ENCODE peak calls at places on chromosomes 3 and 15, in ten cellular contexts. Q is adrenal gland; E is A549; L is MM.1S; T is left lung; S is CD8-positive, alpha-beta T cell; O is esophagus squamous epithelium; G is psoas muscle; V is uterus; P is upper lobe of right lung. J is an unnamed sample.
A peak's percentile ranks its signal among the peaks of the same experiment; 100 is the strongest.

GRCh38 chr3:136330900-136331299 is 80.8 kb downstream of the PCCB start:
- DNase-seq in S (no peak), E (no peak), L (no peak), Q (no peak), G (no peak), V (no peak), P (no peak), T (no peak), O (no peak), J (no peak)

GRCh38 chr3:49533031-49533430 is 21.2 kb upstream of the BSN start:
- DNase-seq in P (no peak), Q (no peak), L (no peak), T (no peak), O (no peak), E (no peak), S (no peak), V (no peak), G (no peak), J (no peak)

GRCh38 chr3:24237971-24238767 is 256.5 kb downstream of the THRB start:
- DNase-seq in V (peak; percentile 68), L (peak; percentile 71), G (no peak), S (peak; percentile 16), Q (peak; percentile 65), E (peak; percentile 65), P (no peak), O (no peak), T (no peak), J (peak; percentile 53)

GRCh38 chr15:71473751-71474150 is 336.6 kb upstream of the NR2E3 start:
- DNase-seq in T (no peak), L (no peak), E (no peak), P (no peak), G (no peak), Q (no peak), V (no peak), S (no peak), O (no peak), J (no peak)

GRCh38 chr3:9679476-9680097 is 24.0 kb upstream of the CPNE9 start:
- DNase-seq in G (no peak), Q (peak; percentile 21), T (no peak), L (no peak), S (no peak), P (no peak), V (no peak), E (no peak), O (no peak), J (no peak)

GRCh38 chr3:51966941-51967383 is 292 bp downstream of the PCBP4 start:
- DNase-seq in S (no peak), G (no peak), O (no peak), E (no peak), P (no peak), Q (no peak), T (no peak), V (no peak), L (no peak), J (no peak)

GRCh38 chr15:52350423-52350822 is 54.8 kb upstream of the MYO5C start:
- DNase-seq in G (no peak), S (no peak), V (no peak), P (no peak), L (no peak), Q (no peak), T (no peak), O (no peak), E (no peak), J (no peak)

GRCh38 chr3:128285042-128285924 is 132.0 kb downstream of the EEFSEC start:
- DNase-seq in T (no peak), G (no peak), E (no peak), P (peak; percentile 46), L (no peak), S (no peak), Q (no peak), O (no peak), V (peak; percentile 5), J (no peak)

DNA sequence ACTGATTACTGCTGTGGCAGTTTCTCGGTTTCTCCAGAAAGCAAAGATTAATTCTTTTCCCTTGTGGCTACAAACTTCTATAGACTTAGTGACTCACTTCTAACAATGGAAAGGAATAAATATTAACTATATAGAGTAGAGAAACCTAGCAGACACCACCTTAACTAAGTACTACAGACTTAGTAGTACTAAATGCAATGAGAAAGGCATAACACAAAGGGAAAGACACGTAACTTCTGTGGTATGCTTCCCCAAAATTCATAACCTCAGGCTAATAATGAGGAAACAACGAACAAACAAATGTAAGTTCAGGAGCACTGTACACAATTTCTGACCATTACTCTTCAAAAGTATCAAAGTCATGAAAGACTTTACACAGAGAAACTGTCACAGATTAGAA is 31.2 kb downstream of the ATG3 start:
- DNase-seq in T (no peak), Q (no peak), G (no peak), O (no peak), P (no peak), E (peak; percentile 10), S (no peak), L (no peak), V (no peak), J (no peak)
- H3K4me1 ChIP-seq in T (no peaks in the 10 kb centered on the region), Q (no peaks in the 10 kb centered on the region), G (no peaks in the 10 kb centered on the region), O (no peaks in the 10 kb centered on the region), P (no peaks in the 10 kb centered on the region), E (peaks cover 14% of the 10 kb centered on the region), S (no peaks in the 10 kb centered on the region), L (no peaks in the 10 kb centered on the region), V (no peaks in the 10 kb centered on the region), J (no peaks in the 10 kb centered on the region)

GRCh38 chr15:40062816-40063562 is 24.0 kb upstream of the SRP14 start:
- DNase-seq in T (no peak), O (no peak), G (no peak), V (no peak), S (no peak), Q (no peak), P (no peak), E (no peak), L (no peak), J (no peak)

GRCh38 chr15:40061212-40061901 is 22.4 kb upstream of the SRP14 start:
- DNase-seq in Q (no peak), S (no peak), P (no peak), T (no peak), O (no peak), L (no peak), V (no peak), G (no peak), E (no peak), J (no peak)

GRCh38 chr15:40058476-40059140 is 19.6 kb upstream of the SRP14 start:
- DNase-seq in V (no peak), P (no peak), G (no peak), L (peak; percentile 42), S (no peak), E (no peak), O (no peak), Q (no peak), T (no peak), J (no peak)

GRCh38 chr15:40059821-40060220 is 20.8 kb upstream of the SRP14 start:
- DNase-seq in L (no peak), Q (no peak), G (no peak), P (no peak), V (no peak), T (no peak), O (no peak), E (no peak), S (no peak), J (no peak)

DNA sequence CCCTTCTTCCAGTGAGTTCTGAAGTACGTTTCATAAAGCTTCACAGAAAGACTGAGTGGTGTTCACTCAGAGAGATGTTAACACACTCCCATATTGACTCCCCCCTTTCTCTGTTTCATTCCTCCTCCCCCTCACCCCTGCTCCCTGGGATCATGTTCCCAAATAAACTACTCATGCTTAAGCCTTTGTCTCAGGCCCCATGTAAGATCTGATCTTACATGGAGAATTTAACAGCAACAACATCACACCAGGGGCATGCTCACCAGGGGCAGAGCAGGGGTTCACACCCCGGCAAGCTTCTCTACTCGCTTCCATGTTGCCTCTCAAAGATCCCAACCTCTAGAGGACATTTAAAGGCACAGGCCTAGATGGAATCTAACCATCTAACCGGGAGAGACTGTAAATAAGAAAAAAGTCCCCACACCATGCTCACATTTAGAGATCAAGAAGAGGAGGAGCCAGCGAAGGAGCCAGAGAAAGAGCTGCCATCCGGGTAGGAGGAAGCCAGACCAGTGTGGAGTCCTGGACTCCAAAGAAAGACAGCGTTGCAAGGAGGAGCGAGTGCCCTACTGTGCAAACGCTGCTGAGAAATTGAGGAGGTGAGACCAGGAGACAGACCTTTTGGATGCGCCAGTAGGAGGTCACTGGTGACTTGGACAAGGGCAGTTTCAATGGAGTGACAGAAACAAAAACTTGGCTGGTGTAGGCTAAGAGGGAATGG is 21.4 kb upstream of the SRP14 start:
- DNase-seq in G (no peak), P (no peak), Q (no peak), S (no peak), T (no peak), O (no peak), V (no peak), L (no peak), E (no peak), J (no peak)
- H3K4me1 ChIP-seq in G (peaks cover 41% of the 10 kb centered on the region), P (peaks cover 1% of the 10 kb centered on the region), Q (peaks cover 2% of the 10 kb centered on the region), S (peaks cover 12% of the 10 kb centered on the region), T (peaks cover 20% of the 10 kb centered on the region), O (peaks cover 10% of the 10 kb centered on the region), V (no peaks in the 10 kb centered on the region), L (peaks cover 58% of the 10 kb centered on the region), E (peaks cover 25% of the 10 kb centered on the region), J (no peaks in the 10 kb centered on the region)

DNA sequence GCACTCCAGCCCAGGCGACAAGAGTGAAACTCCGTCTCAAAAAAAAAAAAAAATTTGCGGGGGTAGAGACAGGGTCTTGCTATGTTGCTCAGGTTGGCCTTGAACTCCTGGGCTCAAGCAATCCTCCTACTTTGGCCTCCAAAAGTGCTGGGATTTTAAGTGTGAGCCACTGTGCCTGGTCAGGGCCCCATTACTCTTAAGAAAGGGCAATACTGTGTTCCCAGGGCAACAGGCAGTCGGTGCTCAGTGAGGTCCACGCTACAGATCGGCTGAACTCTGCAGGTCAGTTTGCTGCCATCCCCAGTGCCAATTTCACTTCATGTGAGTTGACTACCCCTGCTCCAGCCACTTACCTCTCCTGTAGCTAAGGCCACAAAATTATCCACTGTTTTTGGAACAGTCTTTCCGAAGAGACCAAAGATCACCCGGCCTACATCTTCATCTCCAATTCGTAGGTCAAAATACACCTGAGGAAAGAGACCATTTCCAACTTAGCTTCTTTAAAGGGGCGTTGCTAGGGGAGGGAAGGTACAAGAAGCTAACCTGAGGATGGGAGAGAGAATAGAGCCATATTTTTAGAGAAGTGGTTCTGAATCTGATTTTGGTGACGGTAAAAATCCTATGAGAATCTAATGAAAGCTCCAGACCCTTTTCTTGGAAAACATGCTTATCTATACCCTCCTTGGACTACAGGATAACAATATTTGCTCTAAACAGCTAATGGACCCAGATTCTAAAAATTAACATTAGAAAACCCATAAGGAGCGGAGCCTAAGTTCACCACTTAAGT is 939 bp downstream of the PPIB start:
- DNase-seq in S (no peak), L (peak; percentile 10), E (no peak), G (no peak), T (no peak), V (no peak), O (no peak), P (no peak), Q (no peak), J (no peak)
- H3K4me1 ChIP-seq in S (peaks cover 38% of the 10 kb centered on the region), L (peaks cover 24% of the 10 kb centered on the region), E (peaks cover 32% of the 10 kb centered on the region), G (peaks cover 37% of the 10 kb centered on the region), T (peaks cover 58% of the 10 kb centered on the region), V (no peaks in the 10 kb centered on the region), O (peaks cover 18% of the 10 kb centered on the region), P (peaks cover 37% of the 10 kb centered on the region), Q (peaks cover 59% of the 10 kb centered on the region), J (peaks cover 4% of the 10 kb centered on the region)

DNA sequence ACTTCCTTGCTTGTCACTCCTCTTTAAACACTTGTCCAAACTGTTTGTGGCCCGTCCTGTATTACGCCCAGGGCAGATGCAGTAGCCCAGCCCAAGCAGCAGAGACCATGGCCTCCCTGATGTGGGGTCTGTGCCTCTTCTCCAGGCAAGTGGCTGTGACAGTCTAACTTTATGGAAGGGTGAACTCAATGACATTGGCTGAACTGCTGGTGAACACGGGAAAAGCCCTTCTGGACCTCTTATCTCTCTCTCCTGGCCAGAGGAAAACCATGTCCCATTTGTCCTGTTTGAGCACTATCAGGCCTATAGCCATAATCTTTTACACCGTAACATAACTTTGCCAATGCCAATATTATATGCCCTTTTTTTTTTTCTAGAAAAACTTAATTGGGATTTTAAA is 67.6 kb downstream of the SMAD3 start:
- DNase-seq in L (no peak), V (no peak), O (no peak), S (no peak), G (no peak), P (no peak), E (no peak), T (no peak), Q (no peak), J (no peak)
- H3K4me1 ChIP-seq in L (peaks cover 43% of the 10 kb centered on the region), V (peaks cover 17% of the 10 kb centered on the region), O (peaks cover 39% of the 10 kb centered on the region), S (peaks cover 43% of the 10 kb centered on the region), G (peaks cover 99% of the 10 kb centered on the region), P (peaks cover 73% of the 10 kb centered on the region), E (peaks cover 100% of the 10 kb centered on the region), T (peaks cover 71% of the 10 kb centered on the region), Q (peaks cover 14% of the 10 kb centered on the region), J (peaks cover 68% of the 10 kb centered on the region)

J was measured in Caco-2.